ENCODE peak calls at places on chromosomes 16 and 17, in ten cellular contexts. One of them, this sample, is unnamed.

GRCh38 chr17:74442670-74443515 is 11.0 kb downstream of the GPRC5C start:
- DNase-seq in CD8-positive, alpha-beta T cell: no peak
- DNase-seq in H1: no peak
- DNase-seq in transverse colon: peak; percentile 91
- DNase-seq in cardiac muscle cell: peak; percentile 78
- DNase-seq in esophagus squamous epithelium: no peak
- DNase-seq in gastrocnemius medialis: peak; percentile 93
- DNase-seq in brain microvascular endothelial cell: no peak
- DNase-seq in PC-3: peak; percentile 51
- DNase-seq in mammary epithelial cell: no peak
- DNase-seq in this sample: peak; percentile 83

GRCh38 chr16:82874251-82874650 is 247.5 kb downstream of the CDH13 start:
- DNase-seq in brain microvascular endothelial cell: no peak
- DNase-seq in gastrocnemius medialis: no peak
- DNase-seq in H1: no peak
- DNase-seq in mammary epithelial cell: no peak
- DNase-seq in PC-3: no peak
- DNase-seq in transverse colon: no peak
- DNase-seq in esophagus squamous epithelium: no peak
- DNase-seq in CD8-positive, alpha-beta T cell: no peak
- DNase-seq in cardiac muscle cell: no peak
- DNase-seq in this sample: no peak

GRCh38 chr16:88468289-88469129 is 15.4 kb downstream of the ZFPM1 start:
- DNase-seq in esophagus squamous epithelium: no peak
- DNase-seq in H1: peak; percentile 67
- DNase-seq in brain microvascular endothelial cell: no peak
- DNase-seq in mammary epithelial cell: peak; percentile 10
- DNase-seq in PC-3: peak; percentile 36
- DNase-seq in CD8-positive, alpha-beta T cell: no peak
- DNase-seq in transverse colon: no peak
- DNase-seq in cardiac muscle cell: peak; percentile 58
- DNase-seq in gastrocnemius medialis: peak; percentile 23
- DNase-seq in this sample: no peak

GRCh38 chr17:64061157-64061898 is 40.9 kb upstream of the ICAM2 start:
- DNase-seq in H1: no peak
- DNase-seq in CD8-positive, alpha-beta T cell: no peak
- DNase-seq in gastrocnemius medialis: no peak
- DNase-seq in cardiac muscle cell: peak; percentile 36
- DNase-seq in esophagus squamous epithelium: no peak
- DNase-seq in mammary epithelial cell: peak; percentile 48
- DNase-seq in transverse colon: no peak
- DNase-seq in PC-3: peak; percentile 80
- DNase-seq in brain microvascular endothelial cell: no peak
- DNase-seq in this sample: no peak

GRCh38 chr17:63785556-63785955 is 11.6 kb downstream of the DDX42 start:
- DNase-seq in H1: no peak
- DNase-seq in PC-3: peak; percentile 82
- DNase-seq in esophagus squamous epithelium: no peak
- DNase-seq in transverse colon: no peak
- DNase-seq in CD8-positive, alpha-beta T cell: no peak
- DNase-seq in mammary epithelial cell: peak; percentile 90
- DNase-seq in gastrocnemius medialis: no peak
- DNase-seq in brain microvascular endothelial cell: no peak
- DNase-seq in cardiac muscle cell: peak; percentile 29
- DNase-seq in this sample: no peak

GRCh38 chr16:31879937-31880321 is 6.3 kb downstream of the ZNF267 start:
- DNase-seq in esophagus squamous epithelium: no peak
- DNase-seq in gastrocnemius medialis: no peak
- DNase-seq in PC-3: no peak
- DNase-seq in CD8-positive, alpha-beta T cell: no peak
- DNase-seq in brain microvascular endothelial cell: no peak
- DNase-seq in mammary epithelial cell: no peak
- DNase-seq in cardiac muscle cell: no peak
- DNase-seq in transverse colon: no peak
- DNase-seq in H1: no peak
- DNase-seq in this sample: no peak

GRCh38 chr17:7289256-7290032 is 5.0 kb downstream of the YBX2 start:
- DNase-seq in CD8-positive, alpha-beta T cell: no peak
- DNase-seq in H1: no peak
- DNase-seq in brain microvascular endothelial cell: no peak
- DNase-seq in PC-3: no peak
- DNase-seq in transverse colon: no peak
- DNase-seq in gastrocnemius medialis: peak; percentile 63
- DNase-seq in mammary epithelial cell: no peak
- DNase-seq in esophagus squamous epithelium: no peak
- DNase-seq in cardiac muscle cell: no peak
- DNase-seq in this sample: no peak

GRCh38 chr16:13453325-13453724 is 466.6 kb upstream of the ERCC4 start:
- DNase-seq in PC-3: no peak
- DNase-seq in CD8-positive, alpha-beta T cell: no peak
- DNase-seq in mammary epithelial cell: peak; percentile 81
- DNase-seq in H1: no peak
- DNase-seq in gastrocnemius medialis: no peak
- DNase-seq in cardiac muscle cell: no peak
- DNase-seq in transverse colon: no peak
- DNase-seq in esophagus squamous epithelium: no peak
- DNase-seq in brain microvascular endothelial cell: no peak
- DNase-seq in this sample: no peak

GRCh38 chr17:11948791-11949190 is 48.5 kb downstream of the ZNF18 start:
- DNase-seq in PC-3: peak; percentile 94
- DNase-seq in transverse colon: no peak
- DNase-seq in H1: no peak
- DNase-seq in brain microvascular endothelial cell: peak; percentile 24
- DNase-seq in esophagus squamous epithelium: no peak
- DNase-seq in CD8-positive, alpha-beta T cell: no peak
- DNase-seq in mammary epithelial cell: peak; percentile 78
- DNase-seq in cardiac muscle cell: peak; percentile 89
- DNase-seq in gastrocnemius medialis: peak; percentile 41
- DNase-seq in this sample: peak; percentile 34

GRCh38 chr17:39064374-39064773 is 87.1 kb downstream of the PLXDC1 start:
- DNase-seq in transverse colon: no peak
- DNase-seq in esophagus squamous epithelium: no peak
- DNase-seq in cardiac muscle cell: peak; percentile 39
- DNase-seq in PC-3: peak; percentile 15
- DNase-seq in brain microvascular endothelial cell: peak; percentile 54
- DNase-seq in CD8-positive, alpha-beta T cell: no peak
- DNase-seq in mammary epithelial cell: peak; percentile 49
- DNase-seq in gastrocnemius medialis: no peak
- DNase-seq in H1: no peak
- DNase-seq in this sample: no peak

GRCh38 chr17:65102788-65103187 is 34.4 kb upstream of the RGS9 start:
- DNase-seq in brain microvascular endothelial cell: peak; percentile 33
- DNase-seq in PC-3: peak; percentile 54
- DNase-seq in transverse colon: no peak
- DNase-seq in cardiac muscle cell: peak; percentile 37
- DNase-seq in gastrocnemius medialis: no peak
- DNase-seq in esophagus squamous epithelium: no peak
- DNase-seq in H1: no peak
- DNase-seq in CD8-positive, alpha-beta T cell: no peak
- DNase-seq in mammary epithelial cell: no peak
- DNase-seq in this sample: no peak

GRCh38 chr17:2777242-2777867 is 18.9 kb upstream of the RAP1GAP2 start:
- DNase-seq in H1: no peak
- DNase-seq in CD8-positive, alpha-beta T cell: no peak
- DNase-seq in gastrocnemius medialis: no peak
- DNase-seq in mammary epithelial cell: no peak
- DNase-seq in cardiac muscle cell: no peak
- DNase-seq in PC-3: no peak
- DNase-seq in brain microvascular endothelial cell: no peak
- DNase-seq in transverse colon: no peak
- DNase-seq in esophagus squamous epithelium: no peak
- DNase-seq in this sample: no peak

GRCh38 chr17:7479139-7479388 is 367 bp downstream of the ZBTB4 start:
- DNase-seq in mammary epithelial cell: no peak
- DNase-seq in brain microvascular endothelial cell: no peak
- DNase-seq in cardiac muscle cell: no peak
- DNase-seq in gastrocnemius medialis: no peak
- DNase-seq in PC-3: no peak
- DNase-seq in CD8-positive, alpha-beta T cell: no peak
- DNase-seq in H1: no peak
- DNase-seq in esophagus squamous epithelium: no peak
- DNase-seq in transverse colon: no peak
- DNase-seq in this sample: no peak

GRCh38 chr16:70151941-70152509 is 21.6 kb upstream of the CLEC18C start:
- DNase-seq in cardiac muscle cell: no peak
- DNase-seq in gastrocnemius medialis: no peak
- DNase-seq in transverse colon: no peak
- DNase-seq in CD8-positive, alpha-beta T cell: no peak
- DNase-seq in PC-3: peak; percentile 64
- DNase-seq in mammary epithelial cell: peak; percentile 45
- DNase-seq in H1: no peak
- DNase-seq in brain microvascular endothelial cell: no peak
- DNase-seq in esophagus squamous epithelium: no peak
- DNase-seq in this sample: no peak

DNA sequence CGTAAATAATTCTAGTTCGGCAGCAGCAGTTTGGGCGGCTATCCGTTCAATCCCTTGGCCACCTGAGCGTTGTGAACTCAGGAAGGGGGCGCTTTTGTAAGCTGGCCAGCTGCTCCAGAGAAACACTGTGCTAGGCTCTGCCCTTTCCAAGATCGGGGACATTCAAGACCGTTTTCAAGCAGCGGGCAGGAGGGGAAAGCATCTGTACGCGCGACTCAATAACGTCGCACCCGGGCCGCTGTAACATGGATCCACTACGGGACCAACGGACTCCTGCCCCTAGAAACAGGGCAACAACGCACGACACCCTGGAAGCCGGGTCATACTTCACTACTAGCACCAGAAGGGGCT is 463 bp downstream of the TOP2A start:
- DNase-seq in transverse colon: no peak
- DNase-seq in PC-3: no peak
- DNase-seq in H1: no peak
- DNase-seq in cardiac muscle cell: no peak
- DNase-seq in gastrocnemius medialis: no peak
- DNase-seq in esophagus squamous epithelium: no peak
- DNase-seq in CD8-positive, alpha-beta T cell: no peak
- DNase-seq in mammary epithelial cell: no peak
- DNase-seq in brain microvascular endothelial cell: peak; percentile 22
- DNase-seq in this sample: no peak
- TF ChIP-seq CTCF in transverse colon: no peak
- TF ChIP-seq CTCF in PC-3: no peak
- TF ChIP-seq CTCF in H1: no peak
- TF ChIP-seq CTCF in cardiac muscle cell: peak; percentile 5
- TF ChIP-seq CTCF in gastrocnemius medialis: no peak
- TF ChIP-seq CTCF in esophagus squamous epithelium: no peak
- TF ChIP-seq CTCF in CD8-positive, alpha-beta T cell: no peak
- TF ChIP-seq CTCF in mammary epithelial cell: no peak
- TF ChIP-seq CTCF in brain microvascular endothelial cell: peak; percentile 27
- TF ChIP-seq CTCF in this sample: no peak

GRCh38 chr17:76561332-76561731 is 21.5 kb downstream of the PRCD start:
- DNase-seq in esophagus squamous epithelium: no peak
- DNase-seq in mammary epithelial cell: no peak
- DNase-seq in cardiac muscle cell: no peak
- DNase-seq in transverse colon: no peak
- DNase-seq in gastrocnemius medialis: no peak
- DNase-seq in H1: no peak
- DNase-seq in PC-3: peak; percentile 13
- DNase-seq in CD8-positive, alpha-beta T cell: no peak
- DNase-seq in brain microvascular endothelial cell: no peak
- DNase-seq in this sample: no peak

GRCh38 chr17:76560877-76561221 is 21.0 kb downstream of the PRCD start:
- DNase-seq in H1: no peak
- DNase-seq in esophagus squamous epithelium: no peak
- DNase-seq in CD8-positive, alpha-beta T cell: no peak
- DNase-seq in PC-3: no peak
- DNase-seq in brain microvascular endothelial cell: no peak
- DNase-seq in cardiac muscle cell: no peak
- DNase-seq in transverse colon: no peak
- DNase-seq in gastrocnemius medialis: no peak
- DNase-seq in mammary epithelial cell: no peak
- DNase-seq in this sample: no peak

GRCh38 chr17:76560036-76560876 is 20.4 kb downstream of the PRCD start:
- DNase-seq in cardiac muscle cell: no peak
- DNase-seq in transverse colon: no peak
- DNase-seq in mammary epithelial cell: no peak
- DNase-seq in PC-3: peak; percentile 13
- DNase-seq in CD8-positive, alpha-beta T cell: no peak
- DNase-seq in brain microvascular endothelial cell: no peak
- DNase-seq in esophagus squamous epithelium: no peak
- DNase-seq in gastrocnemius medialis: no peak
- DNase-seq in H1: no peak
- DNase-seq in this sample: no peak

GRCh38 chr17:76562734-76563148 is 22.9 kb downstream of the PRCD start:
- DNase-seq in PC-3: peak; percentile 81
- DNase-seq in gastrocnemius medialis: peak; percentile 70
- DNase-seq in cardiac muscle cell: peak; percentile 91
- DNase-seq in CD8-positive, alpha-beta T cell: no peak
- DNase-seq in transverse colon: no peak
- DNase-seq in esophagus squamous epithelium: no peak
- DNase-seq in mammary epithelial cell: peak; percentile 82
- DNase-seq in H1: no peak
- DNase-seq in brain microvascular endothelial cell: peak; percentile 42
- DNase-seq in this sample: no peak

GRCh38 chr17:76561799-76562268 is 22.0 kb downstream of the PRCD start:
- DNase-seq in gastrocnemius medialis: no peak
- DNase-seq in esophagus squamous epithelium: no peak
- DNase-seq in cardiac muscle cell: peak; percentile 50
- DNase-seq in CD8-positive, alpha-beta T cell: no peak
- DNase-seq in H1: no peak
- DNase-seq in transverse colon: no peak
- DNase-seq in brain microvascular endothelial cell: no peak
- DNase-seq in PC-3: peak; percentile 58
- DNase-seq in mammary epithelial cell: no peak
- DNase-seq in this sample: no peak
- H3K36me3 ChIP-seq in gastrocnemius medialis: peaks cover 30% of the 10 kb centered on the region
- H3K36me3 ChIP-seq in esophagus squamous epithelium: peaks cover 46% of the 10 kb centered on the region
- H3K36me3 ChIP-seq in cardiac muscle cell: peaks cover 15% of the 10 kb centered on the region
- H3K36me3 ChIP-seq in CD8-positive, alpha-beta T cell: peaks cover 14% of the 10 kb centered on the region
- H3K36me3 ChIP-seq in H1: peaks cover 24% of the 10 kb centered on the region
- H3K36me3 ChIP-seq in transverse colon: no peaks in the 10 kb centered on the region
- H3K36me3 ChIP-seq in brain microvascular endothelial cell: peaks cover 49% of the 10 kb centered on the region
- H3K36me3 ChIP-seq in PC-3: peaks cover 63% of the 10 kb centered on the region
- H3K36me3 ChIP-seq in mammary epithelial cell: peaks cover 30% of the 10 kb centered on the region
- H3K36me3 ChIP-seq in this sample: no peaks in the 10 kb centered on the region

GRCh38 chr17:48860034-48860433 is 29.2 kb downstream of the CALCOCO2 start:
- DNase-seq in transverse colon: no peak
- DNase-seq in PC-3: no peak
- DNase-seq in esophagus squamous epithelium: no peak
- DNase-seq in mammary epithelial cell: no peak
- DNase-seq in CD8-positive, alpha-beta T cell: no peak
- DNase-seq in cardiac muscle cell: no peak
- DNase-seq in H1: no peak
- DNase-seq in brain microvascular endothelial cell: no peak
- DNase-seq in gastrocnemius medialis: no peak
- DNase-seq in this sample: no peak
- TF ChIP-seq CTCF in transverse colon: peak; percentile 13
- TF ChIP-seq CTCF in PC-3: peak; percentile 43
- TF ChIP-seq CTCF in esophagus squamous epithelium: no peak
- TF ChIP-seq CTCF in mammary epithelial cell: peak; percentile 9
- TF ChIP-seq CTCF in CD8-positive, alpha-beta T cell: no peak
- TF ChIP-seq CTCF in cardiac muscle cell: no peak
- TF ChIP-seq CTCF in H1: no peak
- TF ChIP-seq CTCF in brain microvascular endothelial cell: peak; percentile 41
- TF ChIP-seq CTCF in gastrocnemius medialis: no peak
- TF ChIP-seq CTCF in this sample: no peak

DNA sequence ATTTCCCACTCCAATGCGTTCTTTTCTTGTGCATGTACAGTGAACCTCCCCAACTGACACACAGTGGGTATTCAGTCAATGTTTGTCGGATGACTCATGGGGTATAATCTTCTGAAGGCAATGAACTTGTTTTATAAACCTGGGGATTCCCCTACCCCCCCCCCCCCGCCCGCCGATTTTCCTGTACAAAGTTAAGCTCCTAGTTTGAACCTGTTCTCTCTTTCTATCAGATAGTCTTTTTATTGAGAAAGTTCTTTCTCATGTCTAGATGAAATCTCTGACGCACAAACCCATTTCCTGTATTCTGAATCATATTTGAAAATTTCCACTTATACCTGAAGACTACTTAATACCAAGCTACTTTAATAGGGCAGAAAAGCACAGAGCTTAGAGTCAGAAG is 338.3 kb downstream of the CA10 start:
- DNase-seq in PC-3: peak; percentile 93
- DNase-seq in cardiac muscle cell: no peak
- DNase-seq in mammary epithelial cell: peak; percentile 51
- DNase-seq in H1: no peak
- DNase-seq in esophagus squamous epithelium: no peak
- DNase-seq in brain microvascular endothelial cell: no peak
- DNase-seq in CD8-positive, alpha-beta T cell: no peak
- DNase-seq in gastrocnemius medialis: no peak
- DNase-seq in transverse colon: no peak
- DNase-seq in this sample: no peak
- H3K36me3 ChIP-seq in PC-3: no peaks in the 10 kb centered on the region
- H3K36me3 ChIP-seq in cardiac muscle cell: no peaks in the 10 kb centered on the region
- H3K36me3 ChIP-seq in mammary epithelial cell: no peaks in the 10 kb centered on the region
- H3K36me3 ChIP-seq in H1: no peaks in the 10 kb centered on the region
- H3K36me3 ChIP-seq in esophagus squamous epithelium: no peaks in the 10 kb centered on the region
- H3K36me3 ChIP-seq in brain microvascular endothelial cell: no peaks in the 10 kb centered on the region
- H3K36me3 ChIP-seq in CD8-positive, alpha-beta T cell: no peaks in the 10 kb centered on the region
- H3K36me3 ChIP-seq in gastrocnemius medialis: no peaks in the 10 kb centered on the region
- H3K36me3 ChIP-seq in transverse colon: no peaks in the 10 kb centered on the region
- H3K36me3 ChIP-seq in this sample: no peaks in the 10 kb centered on the region

This sample was measured in lung.